ENCODE peak calls at places on chromosomes 3 and 15, in nine cellular contexts. B is A549, X is GM23338, U is Panc1, O is K562, D is GM12878, W is SK-N-SH, Y is HepG2, F is HCT116. C is an unnamed sample.

GRCh38 chr3:45688194-45688881 is 858 bp upstream of the SACM1L start:
- DNase-seq in O (peak; percentile 82), Y (peak; percentile 29), X (peak; percentile 82), F (no peak), D (no peak), W (peak; percentile 64), B (peak; percentile 47), U (no peak), C (peak; percentile 63)

GRCh38 chr15:65069179-65069578 is 1.4 kb upstream of the RASL12 start:
- DNase-seq in U (no peak), Y (no peak), D (no peak), F (no peak), W (no peak), B (no peak), O (no peak), X (no peak), C (no peak)

GRCh38 chr3:134769469-134769868 is 25.6 kb upstream of the EPHB1 start:
- DNase-seq in U (no peak), O (no peak), X (no peak), W (no peak), F (no peak), D (no peak), Y (no peak), B (no peak), C (no peak)

GRCh38 chr3:177134166-177134565 is 63.1 kb downstream of the TBL1XR1 start:
- DNase-seq in Y (no peak), O (no peak), B (no peak), W (no peak), F (no peak), D (no peak), X (no peak), U (no peak), C (no peak)

GRCh38 chr15:80780416-80781221 is 1.4 kb downstream of the CEMIP start:
- DNase-seq in X (peak; percentile 89), F (no peak), O (peak; percentile 24), D (no peak), B (peak; percentile 41), Y (peak; percentile 47), U (no peak), W (peak; percentile 64), C (no peak)

GRCh38 chr3:171295502-171296373 is 164.5 kb downstream of the TNIK start:
- DNase-seq in W (no peak), F (no peak), Y (no peak), O (no peak), X (no peak), B (no peak), U (no peak), D (no peak), C (no peak)

GRCh38 chr3:75001330-75001729 is 386.9 kb upstream of the CNTN3 start:
- DNase-seq in Y (peak; percentile 1), X (peak; percentile 37), W (peak; percentile 47), U (no peak), O (no peak), B (peak; percentile 9), F (no peak), D (no peak), C (no peak)

GRCh38 chr3:9404680-9405079 is 7.3 kb downstream of the SETD5 start:
- DNase-seq in B (peak; percentile 38), W (peak; percentile 20), U (no peak), Y (no peak), F (no peak), D (no peak), O (peak; percentile 69), X (no peak), C (no peak)

GRCh38 chr15:89781891-89782618 is 5.9 kb downstream of the MESP2 start:
- DNase-seq in X (no peak), D (no peak), U (no peak), B (no peak), Y (peak; percentile 84), O (peak; percentile 58), F (peak; percentile 39), W (no peak), C (no peak)

GRCh38 chr3:69385723-69386483 is at the start of gene FRMD4B:
- DNase-seq in D (no peak), O (no peak), X (peak; percentile 71), Y (peak; percentile 3), B (peak; percentile 21), F (no peak), W (peak; percentile 87), U (no peak), C (no peak)

GRCh38 chr15:67406257-67406861 is 114.6 kb upstream of the C15orf61 start:
- DNase-seq in U (no peak), O (peak; percentile 79), W (no peak), D (no peak), F (no peak), B (no peak), Y (no peak), X (no peak), C (no peak)

GRCh38 chr3:184524981-184525336 is 36.6 kb upstream of the EPHB3 start:
- DNase-seq in F (no peak), O (no peak), Y (no peak), U (no peak), D (no peak), W (peak; percentile 42), X (peak; percentile 66), B (no peak), C (no peak)

GRCh38 chr3:50807266-50807665 is 132.5 kb downstream of the DOCK3 start:
- DNase-seq in F (no peak), X (no peak), B (no peak), D (no peak), O (peak; percentile 1), U (no peak), Y (no peak), W (no peak), C (no peak)

GRCh38 chr3:23913182-23913581 is 3.6 kb downstream of the NKIRAS1 start:
- DNase-seq in B (no peak), U (no peak), D (no peak), O (no peak), Y (no peak), X (no peak), W (no peak), F (no peak), C (no peak)

GRCh38 chr3:23916152-23916885 is 471 bp downstream of the NKIRAS1 start:
- DNase-seq in F (no peak), X (no peak), Y (no peak), D (no peak), U (no peak), B (no peak), W (no peak), O (no peak), C (no peak)

GRCh38 chr3:23915537-23916108 is 1.2 kb downstream of the NKIRAS1 start:
- DNase-seq in O (peak; percentile 52), D (no peak), F (no peak), W (peak; percentile 39), B (no peak), U (no peak), Y (peak; percentile 45), X (no peak), C (no peak)

GRCh38 chr3:23911397-23911796 is 5.4 kb downstream of the NKIRAS1 start:
- DNase-seq in U (no peak), D (no peak), O (no peak), X (no peak), Y (no peak), W (no peak), F (no peak), B (no peak), C (no peak)

GRCh38 chr3:23913873-23914743 is 2.7 kb downstream of the NKIRAS1 start:
- DNase-seq in X (no peak), W (no peak), F (no peak), U (no peak), B (no peak), D (no peak), O (no peak), Y (no peak), C (no peak)
- H3K4me3 ChIP-seq in X (no peak overlapping the region), W (no peak overlapping the region), F (no peak overlapping the region), U (no peak overlapping the region), B (no peak overlapping the region), D (peak overlapping the region; percentile 82), O (no peak overlapping the region), Y (no peak overlapping the region), C (no peak overlapping the region)

GRCh38 chr3:126936853-126937395 is 46.0 kb upstream of the PLXNA1 start:
- DNase-seq in W (no peak), Y (no peak), F (no peak), U (no peak), X (no peak), O (no peak), D (no peak), B (no peak), C (no peak)

GRCh38 chr3:126939347-126939735 is 43.6 kb upstream of the PLXNA1 start:
- DNase-seq in F (no peak), Y (no peak), U (no peak), D (no peak), O (no peak), W (peak; percentile 48), X (peak; percentile 34), B (peak; percentile 9), C (no peak)

GRCh38 chr3:126936110-126936509 is 46.8 kb upstream of the PLXNA1 start:
- DNase-seq in F (no peak), B (no peak), X (no peak), Y (no peak), O (no peak), D (no peak), W (no peak), U (no peak), C (no peak)

GRCh38 chr3:126937533-126938432 is 45.1 kb upstream of the PLXNA1 start:
- DNase-seq in O (peak; percentile 36), F (no peak), W (peak; percentile 81), Y (no peak), B (no peak), U (no peak), D (no peak), X (no peak), C (no peak)

GRCh38 chr3:126938520-126939346 is 44.2 kb upstream of the PLXNA1 start:
- DNase-seq in B (no peak), O (no peak), D (no peak), Y (no peak), F (no peak), X (no peak), U (no peak), W (no peak), C (no peak)
- H3K27ac ChIP-seq in B (no peak overlapping the region), O (no peak overlapping the region), D (no peak overlapping the region), Y (no peak overlapping the region), F (no peak overlapping the region), X (peak overlapping the region; percentile 78), U (peak overlapping the region; percentile 3), W (peak overlapping the region; percentile 27), C (no peak overlapping the region)

DNA sequence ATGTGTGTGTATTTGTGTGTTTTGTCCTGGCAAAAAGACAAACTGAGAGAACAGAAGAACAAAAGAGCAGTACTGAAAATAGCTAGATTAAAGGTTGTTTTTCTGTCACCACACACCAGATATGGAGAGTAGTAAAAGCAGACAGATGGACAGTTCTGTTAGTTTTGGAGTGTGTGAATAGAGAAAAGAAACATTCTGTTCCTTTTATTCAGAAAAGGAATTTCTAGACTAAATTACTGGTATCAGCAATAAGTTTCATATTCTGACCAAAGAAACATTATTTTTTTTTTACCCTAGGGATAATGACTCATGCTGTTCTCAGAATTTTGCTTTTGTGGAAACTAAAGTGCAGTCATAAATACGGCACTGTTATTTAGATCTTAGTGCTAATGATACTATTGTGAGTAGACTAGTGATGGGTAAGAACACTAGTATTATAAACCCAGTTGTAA is 32.9 kb downstream of the PIK3CA start:
- DNase-seq in B (no peak), F (no peak), O (no peak), W (no peak), U (no peak), D (no peak), Y (no peak), X (no peak), C (no peak)
- TF ChIP-seq REST in B (no peak), F (no peak), O (no peak), W (no peak), U (no peak), D (no peak), Y (no peak), X (no peak), C (no peak)

GRCh38 chr3:11195721-11196332 is 41.5 kb downstream of the HRH1 start:
- DNase-seq in F (no peak), W (no peak), X (peak; percentile 38), U (no peak), O (no peak), B (no peak), D (no peak), Y (no peak), C (no peak)
- H3K4me3 ChIP-seq in F (no peak overlapping the region), W (peak overlapping the region; percentile 14), X (no peak overlapping the region), U (peak overlapping the region; percentile 8), O (no peak overlapping the region), B (no peak overlapping the region), D (no peak overlapping the region), Y (no peak overlapping the region), C (no peak overlapping the region)

C was measured in HL-60.